ENCODE peak calls at places on chromosomes 6 and 20, in nine cellular contexts. One of them, this sample, is unnamed.

GRCh38 chr6:73722318-73723060 is 26.5 kb downstream of the CD109 start:
- DNase-seq in EL: peak; percentile 88
- DNase-seq in cerebellar cortex: no peak
- DNase-seq in heart left ventricle: no peak
- DNase-seq in NCI-H2081: no peak
- DNase-seq in T-cell: no peak
- DNase-seq in NCI-H2029: no peak
- DNase-seq in transverse colon: no peak
- DNase-seq in MM.1S: no peak
- DNase-seq in this sample: peak; percentile 36

GRCh38 chr6:110329348-110329728 is 28.8 kb downstream of the METTL24 start:
- DNase-seq in EL: peak; percentile 13
- DNase-seq in cerebellar cortex: no peak
- DNase-seq in heart left ventricle: no peak
- DNase-seq in NCI-H2081: no peak
- DNase-seq in T-cell: no peak
- DNase-seq in NCI-H2029: no peak
- DNase-seq in transverse colon: no peak
- DNase-seq in MM.1S: no peak
- DNase-seq in this sample: no peak

GRCh38 chr6:99434702-99435530 is 9.8 kb upstream of the PNISR start:
- DNase-seq in EL: peak; percentile 27
- DNase-seq in cerebellar cortex: peak; percentile 40
- DNase-seq in heart left ventricle: no peak
- DNase-seq in NCI-H2081: peak; percentile 4
- DNase-seq in T-cell: no peak
- DNase-seq in NCI-H2029: no peak
- DNase-seq in transverse colon: no peak
- DNase-seq in MM.1S: peak; percentile 45
- DNase-seq in this sample: peak; percentile 20

GRCh38 chr20:44690781-44691423 is 24.3 kb upstream of the CCN5 start:
- DNase-seq in EL: no peak
- DNase-seq in cerebellar cortex: no peak
- DNase-seq in heart left ventricle: no peak
- DNase-seq in NCI-H2081: no peak
- DNase-seq in T-cell: no peak
- DNase-seq in NCI-H2029: no peak
- DNase-seq in transverse colon: no peak
- DNase-seq in MM.1S: no peak
- DNase-seq in this sample: no peak

GRCh38 chr20:22456109-22456508 is 128.3 kb downstream of the FOXA2 start:
- DNase-seq in EL: no peak
- DNase-seq in cerebellar cortex: no peak
- DNase-seq in heart left ventricle: no peak
- DNase-seq in NCI-H2081: no peak
- DNase-seq in T-cell: no peak
- DNase-seq in NCI-H2029: no peak
- DNase-seq in transverse colon: no peak
- DNase-seq in MM.1S: no peak
- DNase-seq in this sample: no peak

GRCh38 chr6:138489846-138490245 is 9.4 kb downstream of the NHSL1 start:
- DNase-seq in EL: no peak
- DNase-seq in cerebellar cortex: no peak
- DNase-seq in heart left ventricle: no peak
- DNase-seq in NCI-H2081: no peak
- DNase-seq in T-cell: no peak
- DNase-seq in NCI-H2029: no peak
- DNase-seq in transverse colon: no peak
- DNase-seq in MM.1S: no peak
- DNase-seq in this sample: no peak

GRCh38 chr20:10429443-10429981 is 4.5 kb downstream of the MKKS start:
- DNase-seq in EL: no peak
- DNase-seq in cerebellar cortex: no peak
- DNase-seq in heart left ventricle: no peak
- DNase-seq in NCI-H2081: no peak
- DNase-seq in T-cell: no peak
- DNase-seq in NCI-H2029: no peak
- DNase-seq in transverse colon: peak; percentile 53
- DNase-seq in MM.1S: no peak
- DNase-seq in this sample: no peak

GRCh38 chr20:14334306-14334930 is 3.0 kb downstream of the FLRT3 start:
- DNase-seq in EL: peak; percentile 5
- DNase-seq in cerebellar cortex: peak; percentile 77
- DNase-seq in heart left ventricle: no peak
- DNase-seq in NCI-H2081: peak; percentile 64
- DNase-seq in T-cell: no peak
- DNase-seq in NCI-H2029: no peak
- DNase-seq in transverse colon: no peak
- DNase-seq in MM.1S: peak; percentile 62
- DNase-seq in this sample: no peak

GRCh38 chr20:51752343-51752951 is 15.7 kb downstream of the ATP9A start:
- DNase-seq in EL: peak; percentile 87
- DNase-seq in cerebellar cortex: no peak
- DNase-seq in heart left ventricle: no peak
- DNase-seq in NCI-H2081: no peak
- DNase-seq in T-cell: no peak
- DNase-seq in NCI-H2029: no peak
- DNase-seq in transverse colon: no peak
- DNase-seq in MM.1S: no peak
- DNase-seq in this sample: no peak

GRCh38 chr20:58293453-58293852 is 16.1 kb upstream of the RAB22A start:
- DNase-seq in EL: no peak
- DNase-seq in cerebellar cortex: peak; percentile 26
- DNase-seq in heart left ventricle: peak; percentile 22
- DNase-seq in NCI-H2081: no peak
- DNase-seq in T-cell: no peak
- DNase-seq in NCI-H2029: peak; percentile 5
- DNase-seq in transverse colon: no peak
- DNase-seq in MM.1S: no peak
- DNase-seq in this sample: peak; percentile 27

GRCh38 chr6:74598473-74599393 is 607.1 kb downstream of the COL12A1 start:
- DNase-seq in EL: peak; percentile 68
- DNase-seq in cerebellar cortex: no peak
- DNase-seq in heart left ventricle: no peak
- DNase-seq in NCI-H2081: no peak
- DNase-seq in T-cell: no peak
- DNase-seq in NCI-H2029: no peak
- DNase-seq in transverse colon: no peak
- DNase-seq in MM.1S: peak; percentile 32
- DNase-seq in this sample: peak; percentile 62

GRCh38 chr6:15434263-15434662 is 188.4 kb downstream of the JARID2 start:
- DNase-seq in EL: no peak
- DNase-seq in cerebellar cortex: no peak
- DNase-seq in heart left ventricle: no peak
- DNase-seq in NCI-H2081: no peak
- DNase-seq in T-cell: no peak
- DNase-seq in NCI-H2029: peak; percentile 78
- DNase-seq in transverse colon: no peak
- DNase-seq in MM.1S: peak; percentile 26
- DNase-seq in this sample: no peak

GRCh38 chr6:105793132-105793531 is 293.0 kb upstream of the PRDM1 start:
- DNase-seq in EL: peak; percentile 48
- DNase-seq in cerebellar cortex: peak; percentile 26
- DNase-seq in heart left ventricle: no peak
- DNase-seq in NCI-H2081: no peak
- DNase-seq in T-cell: no peak
- DNase-seq in NCI-H2029: no peak
- DNase-seq in transverse colon: peak; percentile 22
- DNase-seq in MM.1S: peak; percentile 56
- DNase-seq in this sample: no peak

GRCh38 chr6:3014675-3015066 is 15.0 kb downstream of the NQO2 start:
- DNase-seq in EL: no peak
- DNase-seq in cerebellar cortex: no peak
- DNase-seq in heart left ventricle: no peak
- DNase-seq in NCI-H2081: no peak
- DNase-seq in T-cell: no peak
- DNase-seq in NCI-H2029: no peak
- DNase-seq in transverse colon: no peak
- DNase-seq in MM.1S: no peak
- DNase-seq in this sample: no peak

GRCh38 chr20:8389381-8390368 is 257.6 kb downstream of the PLCB1 start:
- DNase-seq in EL: peak; percentile 50
- DNase-seq in cerebellar cortex: peak; percentile 76
- DNase-seq in heart left ventricle: no peak
- DNase-seq in NCI-H2081: peak; percentile 21
- DNase-seq in T-cell: no peak
- DNase-seq in NCI-H2029: peak; percentile 11
- DNase-seq in transverse colon: no peak
- DNase-seq in MM.1S: peak; percentile 45
- DNase-seq in this sample: no peak

GRCh38 chr20:24450646-24451376 is 18.6 kb upstream of the SYNDIG1 start:
- DNase-seq in EL: no peak
- DNase-seq in cerebellar cortex: peak; percentile 63
- DNase-seq in heart left ventricle: no peak
- DNase-seq in NCI-H2081: no peak
- DNase-seq in T-cell: no peak
- DNase-seq in NCI-H2029: no peak
- DNase-seq in transverse colon: no peak
- DNase-seq in MM.1S: no peak
- DNase-seq in this sample: no peak

GRCh38 chr6:76495909-76496308 is 423.4 kb upstream of the IMPG1 start:
- DNase-seq in EL: no peak
- DNase-seq in cerebellar cortex: no peak
- DNase-seq in heart left ventricle: no peak
- DNase-seq in NCI-H2081: no peak
- DNase-seq in T-cell: no peak
- DNase-seq in NCI-H2029: no peak
- DNase-seq in transverse colon: no peak
- DNase-seq in MM.1S: no peak
- DNase-seq in this sample: no peak

GRCh38 chr6:55652429-55652828 is 73.4 kb upstream of the HMGCLL1 start:
- DNase-seq in EL: no peak
- DNase-seq in cerebellar cortex: no peak
- DNase-seq in heart left ventricle: no peak
- DNase-seq in NCI-H2081: no peak
- DNase-seq in T-cell: no peak
- DNase-seq in NCI-H2029: no peak
- DNase-seq in transverse colon: no peak
- DNase-seq in MM.1S: no peak
- DNase-seq in this sample: no peak

GRCh38 chr20:17655865-17656489 is 26.1 kb downstream of the RRBP1 start:
- DNase-seq in EL: peak; percentile 34
- DNase-seq in cerebellar cortex: no peak
- DNase-seq in heart left ventricle: no peak
- DNase-seq in NCI-H2081: no peak
- DNase-seq in T-cell: no peak
- DNase-seq in NCI-H2029: no peak
- DNase-seq in transverse colon: no peak
- DNase-seq in MM.1S: no peak
- DNase-seq in this sample: peak; percentile 17

GRCh38 chr6:113855500-113856010 is 1.6 kb upstream of the MARCKS start:
- DNase-seq in EL: peak; percentile 59
- DNase-seq in cerebellar cortex: peak; percentile 67
- DNase-seq in heart left ventricle: no peak
- DNase-seq in NCI-H2081: no peak
- DNase-seq in T-cell: no peak
- DNase-seq in NCI-H2029: peak; percentile 27
- DNase-seq in transverse colon: peak; percentile 28
- DNase-seq in MM.1S: peak; percentile 32
- DNase-seq in this sample: peak; percentile 31

GRCh38 chr6:34056301-34056700 is 89.6 kb downstream of the GRM4 start:
- DNase-seq in EL: peak; percentile 57
- DNase-seq in cerebellar cortex: no peak
- DNase-seq in heart left ventricle: peak; percentile 42
- DNase-seq in NCI-H2081: no peak
- DNase-seq in T-cell: no peak
- DNase-seq in NCI-H2029: no peak
- DNase-seq in transverse colon: peak; percentile 77
- DNase-seq in MM.1S: peak; percentile 46
- DNase-seq in this sample: peak; percentile 63

GRCh38 chr20:50017160-50017559 is 34.4 kb downstream of the SNAI1 start:
- DNase-seq in EL: no peak
- DNase-seq in cerebellar cortex: no peak
- DNase-seq in heart left ventricle: no peak
- DNase-seq in NCI-H2081: no peak
- DNase-seq in T-cell: no peak
- DNase-seq in NCI-H2029: no peak
- DNase-seq in transverse colon: no peak
- DNase-seq in MM.1S: no peak
- DNase-seq in this sample: no peak

GRCh38 chr6:129936329-129937165 is 75.4 kb upstream of the TMEM244 start:
- DNase-seq in EL: peak; percentile 82
- DNase-seq in cerebellar cortex: peak; percentile 79
- DNase-seq in heart left ventricle: no peak
- DNase-seq in NCI-H2081: peak; percentile 22
- DNase-seq in T-cell: no peak
- DNase-seq in NCI-H2029: no peak
- DNase-seq in transverse colon: peak; percentile 51
- DNase-seq in MM.1S: peak; percentile 40
- DNase-seq in this sample: no peak

GRCh38 chr6:168848797-168849196 is 404.8 kb downstream of the THBS2 start:
- DNase-seq in EL: no peak
- DNase-seq in cerebellar cortex: no peak
- DNase-seq in heart left ventricle: no peak
- DNase-seq in NCI-H2081: no peak
- DNase-seq in T-cell: no peak
- DNase-seq in NCI-H2029: no peak
- DNase-seq in transverse colon: no peak
- DNase-seq in MM.1S: no peak
- DNase-seq in this sample: no peak

GRCh38 chr6:89978749-89979145 is 84.5 kb downstream of the GJA10 start:
- DNase-seq in EL: no peak
- DNase-seq in cerebellar cortex: no peak
- DNase-seq in heart left ventricle: no peak
- DNase-seq in NCI-H2081: no peak
- DNase-seq in T-cell: no peak
- DNase-seq in NCI-H2029: no peak
- DNase-seq in transverse colon: no peak
- DNase-seq in MM.1S: no peak
- DNase-seq in this sample: no peak

GRCh38 chr6:163579111-163579879 is 164.8 kb downstream of the QKI start:
- DNase-seq in EL: no peak
- DNase-seq in cerebellar cortex: peak; percentile 21
- DNase-seq in heart left ventricle: no peak
- DNase-seq in NCI-H2081: no peak
- DNase-seq in T-cell: no peak
- DNase-seq in NCI-H2029: no peak
- DNase-seq in transverse colon: no peak
- DNase-seq in MM.1S: no peak
- DNase-seq in this sample: no peak

GRCh38 chr6:133241088-133241900 is at the start of gene EYA4:
- DNase-seq in EL: peak; percentile 10
- DNase-seq in cerebellar cortex: no peak
- DNase-seq in heart left ventricle: peak; percentile 23
- DNase-seq in NCI-H2081: peak; percentile 26
- DNase-seq in T-cell: no peak
- DNase-seq in NCI-H2029: no peak
- DNase-seq in transverse colon: no peak
- DNase-seq in MM.1S: peak; percentile 45
- DNase-seq in this sample: peak; percentile 23

GRCh38 chr6:73585566-73586415 is 65.0 kb upstream of the EEF1A1 start:
- DNase-seq in EL: peak; percentile 82
- DNase-seq in cerebellar cortex: peak; percentile 62
- DNase-seq in heart left ventricle: peak; percentile 50
- DNase-seq in NCI-H2081: no peak
- DNase-seq in T-cell: no peak
- DNase-seq in NCI-H2029: no peak
- DNase-seq in transverse colon: peak; percentile 47
- DNase-seq in MM.1S: peak; percentile 46
- DNase-seq in this sample: peak; percentile 62

GRCh38 chr6:26026833-26027490 is 60.3 kb upstream of the HFE start:
- DNase-seq in EL: peak; percentile 99
- DNase-seq in cerebellar cortex: peak; percentile 99
- DNase-seq in heart left ventricle: peak; percentile 94
- DNase-seq in NCI-H2081: peak; percentile 92
- DNase-seq in T-cell: peak; percentile 88
- DNase-seq in NCI-H2029: peak; percentile 95
- DNase-seq in transverse colon: peak; percentile 95
- DNase-seq in MM.1S: peak; percentile 98
- DNase-seq in this sample: peak; percentile 62

GRCh38 chr6:140572129-140572528 is 1197.7 kb upstream of the CITED2 start:
- DNase-seq in EL: peak; percentile 92
- DNase-seq in cerebellar cortex: peak; percentile 28
- DNase-seq in heart left ventricle: no peak
- DNase-seq in NCI-H2081: no peak
- DNase-seq in T-cell: no peak
- DNase-seq in NCI-H2029: no peak
- DNase-seq in transverse colon: no peak
- DNase-seq in MM.1S: no peak
- DNase-seq in this sample: no peak

GRCh38 chr20:57388953-57389694 is 2.1 kb upstream of the RBM38 start:
- DNase-seq in EL: peak; percentile 40
- DNase-seq in cerebellar cortex: no peak
- DNase-seq in heart left ventricle: peak; percentile 84
- DNase-seq in NCI-H2081: no peak
- DNase-seq in T-cell: peak; percentile 52
- DNase-seq in NCI-H2029: peak; percentile 36
- DNase-seq in transverse colon: peak; percentile 90
- DNase-seq in MM.1S: peak; percentile 81
- DNase-seq in this sample: peak; percentile 87